ENCODE peak calls at places on chromosomes 4 and X, in nine cellular contexts. A is cardiac fibroblast, P is mammary epithelial cell, C is bronchial epithelial cell, Q is lung, O is gastrocnemius medialis, G is foreskin fibroblast, H is endothelial cell, U is lower leg skin. D is an unnamed sample.

GRCh38 chr4:24974252-24974580 is 56.5 kb downstream of the LGI2 start:
- DNase-seq in C (no peak), G (peak; percentile 7), P (no peak), O (peak; percentile 27), U (no peak), Q (no peak), H (no peak), A (no peak), D (no peak)

GRCh38 chr4:167031534-167032156 is 202.6 kb downstream of the SPOCK3 start:
- DNase-seq in G (peak; percentile 49), O (no peak), U (no peak), P (peak; percentile 76), Q (no peak), H (no peak), C (peak; percentile 87), A (peak; percentile 73), D (no peak)

GRCh38 chr4:138192113-138192512 is 50.0 kb downstream of the SLC7A11 start:
- DNase-seq in P (peak; percentile 34), C (peak; percentile 69), U (no peak), O (no peak), A (peak; percentile 69), H (no peak), Q (no peak), G (peak; percentile 16), D (no peak)

GRCh38 chr4:156100651-156101050 is 147.0 kb upstream of the CTSO start:
- DNase-seq in Q (no peak), H (no peak), A (peak; percentile 59), C (no peak), P (no peak), U (no peak), O (no peak), G (peak; percentile 56), D (no peak)

GRCh38 chr4:20532096-20532495 is 168.2 kb upstream of the PACRGL start:
- DNase-seq in P (no peak), U (no peak), O (no peak), G (no peak), Q (no peak), A (no peak), H (no peak), C (no peak), D (no peak)

GRCh38 chr4:113682730-113683129 is 78.8 kb downstream of the CAMK2D start:
- DNase-seq in H (no peak), G (peak; percentile 79), C (peak; percentile 84), P (peak; percentile 32), Q (no peak), O (no peak), A (peak; percentile 83), U (no peak), D (no peak)

GRCh38 chr4:76011700-76012387 is 4.5 kb upstream of the CXCL9 start:
- DNase-seq in H (no peak), G (peak; percentile 92), A (peak; percentile 86), O (no peak), Q (no peak), U (no peak), P (peak; percentile 82), C (peak; percentile 84), D (no peak)

GRCh38 chrX:15758140-15758539 is 20.1 kb downstream of the CA5B start:
- DNase-seq in G (no peak), A (no peak), O (no peak), H (no peak), Q (no peak), C (no peak), U (no peak), P (no peak), D (no peak)

GRCh38 chrX:153983321-153983729 is 10.8 kb downstream of the TMEM187 start:
- DNase-seq in C (no peak), G (no peak), Q (no peak), H (no peak), A (no peak), U (no peak), O (no peak), P (no peak), D (no peak)

GRCh38 chr4:157804986-157805385 is 367.8 kb downstream of the GASK1B start:
- DNase-seq in H (no peak), A (peak; percentile 12), O (no peak), G (peak; percentile 41), C (peak; percentile 32), U (no peak), P (peak; percentile 32), Q (no peak), D (no peak)

GRCh38 chrX:14529288-14529989 is at the start of gene GLRA2:
- DNase-seq in C (no peak), A (peak; percentile 20), G (peak; percentile 36), P (peak; percentile 11), U (no peak), O (no peak), Q (no peak), H (peak; percentile 41), D (peak; percentile 31)

GRCh38 chr4:52996261-52997131 is 134.4 kb downstream of the RASL11B start:
- DNase-seq in P (no peak), C (no peak), O (no peak), G (peak; percentile 90), Q (no peak), A (peak; percentile 66), H (no peak), U (peak; percentile 40), D (no peak)

GRCh38 chr4:18155062-18156041 is 133.8 kb upstream of the LCORL start:
- DNase-seq in C (no peak), G (no peak), Q (no peak), H (no peak), P (no peak), U (no peak), A (no peak), O (no peak), D (no peak)

GRCh38 chr4:159227378-159227777 is 124.5 kb downstream of the RAPGEF2 start:
- DNase-seq in A (peak; percentile 27), Q (no peak), G (no peak), U (no peak), C (peak; percentile 69), P (peak; percentile 51), H (no peak), O (no peak), D (no peak)

GRCh38 chrX:56947695-56948094 is 47.6 kb downstream of the SPIN3 start:
- DNase-seq in G (peak; percentile 20), C (peak; percentile 75), U (no peak), Q (no peak), H (no peak), P (peak; percentile 48), A (peak; percentile 30), O (peak; percentile 15), D (no peak)

GRCh38 chrX:149504226-149504914 is 736 bp downstream of the IDS start:
- DNase-seq in P (no peak), G (peak; percentile 45), H (peak; percentile 35), O (no peak), C (no peak), A (peak; percentile 16), U (no peak), Q (no peak), D (no peak)

GRCh38 chrX:40871385-40872082 is 136.2 kb upstream of the MED14 start:
- DNase-seq in H (no peak), P (peak; percentile 61), G (peak; percentile 15), O (no peak), C (peak; percentile 25), A (peak; percentile 24), Q (no peak), U (no peak), D (no peak)

GRCh38 chr4:829761-830655 is 4.1 kb upstream of the CPLX1 start:
- DNase-seq in U (no peak), H (no peak), A (no peak), Q (no peak), O (no peak), C (no peak), G (no peak), P (no peak), D (no peak)

GRCh38 chr4:827209-828081 is 1.5 kb upstream of the CPLX1 start:
- DNase-seq in H (no peak), U (no peak), A (no peak), P (no peak), O (no peak), C (no peak), Q (no peak), G (no peak), D (no peak)

GRCh38 chr4:829291-829690 is 3.4 kb upstream of the CPLX1 start:
- DNase-seq in C (no peak), A (no peak), H (no peak), Q (no peak), G (no peak), O (no peak), U (no peak), P (no peak), D (no peak)

GRCh38 chr4:826508-827208 is 729 bp upstream of the CPLX1 start:
- DNase-seq in C (no peak), A (no peak), P (no peak), G (no peak), H (no peak), U (no peak), Q (no peak), O (no peak), D (no peak)

GRCh38 chr4:828641-829271 is 2.8 kb upstream of the CPLX1 start:
- DNase-seq in U (no peak), A (peak; percentile 16), H (peak; percentile 42), P (no peak), O (no peak), Q (no peak), C (no peak), G (peak; percentile 54), D (no peak)
- TF ChIP-seq CTCF in U (no peak), A (peak; percentile 21), H (no peak), P (no peak), O (no peak), Q (no peak), C (peak; percentile 5), G (no peak), D (peak; percentile 41)

GRCh38 chr4:5719329-5720055 is 8.5 kb downstream of the EVC start:
- DNase-seq in Q (no peak), H (no peak), O (no peak), C (no peak), P (no peak), A (no peak), U (no peak), G (no peak), D (no peak)
- TF ChIP-seq CTCF in Q (no peak), H (no peak), O (no peak), C (no peak), P (no peak), A (no peak), U (no peak), G (no peak), D (no peak)

DNA sequence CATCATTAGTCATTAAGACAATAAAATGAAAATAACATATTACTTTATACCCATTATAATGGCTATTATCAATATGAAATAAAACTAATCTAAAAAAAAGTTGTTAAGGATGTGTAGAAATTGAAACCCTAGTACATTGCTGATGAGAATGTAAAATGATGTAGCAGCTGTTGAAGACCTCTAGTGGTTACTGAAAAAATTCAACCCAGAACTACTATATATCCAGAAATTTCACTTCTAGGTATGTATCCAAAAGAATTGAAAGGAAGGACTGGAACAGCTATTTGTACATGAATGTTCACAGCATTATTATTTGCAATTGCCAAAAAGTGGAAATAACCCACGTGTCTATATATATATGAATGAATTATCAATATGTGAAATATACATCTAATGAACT is 180.3 kb upstream of the KLHL4 start:
- DNase-seq in H (no peak), A (no peak), O (no peak), C (no peak), U (no peak), P (no peak), G (no peak), Q (no peak), D (no peak)
- TF ChIP-seq CTCF in H (no peak), A (no peak), O (no peak), C (no peak), U (no peak), P (no peak), G (no peak), Q (no peak), D (peak; percentile 36)

GRCh38 chrX:103774070-103774642 is 2.5 kb upstream of the PLP1 start:
- DNase-seq in H (no peak), A (peak; percentile 73), U (no peak), P (peak; percentile 32), O (no peak), G (peak; percentile 75), Q (no peak), C (peak; percentile 30), D (no peak)
- TF ChIP-seq CTCF in H (no peak), A (peak; percentile 64), U (no peak), P (peak; percentile 73), O (peak; percentile 28), G (peak; percentile 59), Q (no peak), C (peak; percentile 64), D (no peak)

D was measured in progenitor cell of endocrine pancreas.